ENCODE peak calls at places on chromosomes 12 and 14, in six cellular contexts. Y is K562, G is HepG2, U is GM12878, P is SK-N-SH, J is HCT116. I is an unnamed sample.
A peak's percentile ranks its signal among the peaks of the same experiment; 100 is the strongest.

GRCh38 chr12:22978962-22979361 is 354.0 kb downstream of the ETNK1 start:
- DNase-seq in J (no peak), G (no peak), U (no peak), P (peak; percentile 11), Y (no peak), I (no peak)

GRCh38 chr14:30874999-30875787 is 834 bp downstream of the COCH start:
- DNase-seq in P (no peak), J (no peak), G (no peak), U (no peak), Y (peak; percentile 29), I (no peak)

GRCh38 chr12:59861635-59862034 is 265.8 kb downstream of the SLC16A7 start:
- DNase-seq in P (no peak), J (no peak), Y (no peak), G (no peak), U (no peak), I (no peak)

GRCh38 chr14:75941030-75941429 is 40.8 kb downstream of the TGFB3 start:
- DNase-seq in J (no peak), G (no peak), U (no peak), Y (no peak), P (no peak), I (no peak)

GRCh38 chr12:7645395-7646177 is 20.1 kb downstream of the APOBEC1 start:
- DNase-seq in U (no peak), Y (peak; percentile 25), J (peak; percentile 24), P (peak; percentile 52), G (peak; percentile 6), I (no peak)

GRCh38 chr12:39772708-39773665 is 153.4 kb upstream of the ABCD2 start:
- DNase-seq in G (no peak), J (no peak), U (no peak), P (no peak), Y (no peak), I (no peak)

GRCh38 chr12:613996-614726 is 49.1 kb downstream of the NINJ2 start:
- DNase-seq in U (no peak), Y (no peak), G (peak; percentile 31), P (peak; percentile 73), J (no peak), I (no peak)

GRCh38 chr14:90758028-90758889 is 58.0 kb downstream of the TTC7B start:
- DNase-seq in J (peak; percentile 79), U (peak; percentile 62), P (peak; percentile 100), Y (peak; percentile 98), G (peak; percentile 79), I (peak; percentile 71)

GRCh38 chr12:11499802-11500201 is 104.4 kb upstream of the PRB2 start:
- DNase-seq in J (no peak), Y (no peak), G (no peak), P (no peak), U (no peak), I (no peak)

GRCh38 chr12:53803703-53804102 is 51.9 kb upstream of the CISTR start:
- DNase-seq in P (no peak), G (no peak), Y (no peak), U (no peak), J (no peak), I (no peak)

GRCh38 chr14:70988452-70988851 is 81.2 kb downstream of the PCNX1 start:
- DNase-seq in U (no peak), Y (no peak), P (no peak), G (no peak), J (no peak), I (no peak)

GRCh38 chr14:35789651-35790050 is 19.4 kb downstream of the RALGAPA1 start:
- DNase-seq in P (no peak), G (no peak), J (no peak), U (no peak), Y (no peak), I (no peak)

GRCh38 chr12:42201061-42201460 is 37.0 kb downstream of the YAF2 start:
- DNase-seq in Y (no peak), J (no peak), U (no peak), P (no peak), G (no peak), I (no peak)

GRCh38 chr12:109947511-109947910 is 47.4 kb downstream of the TCHP start:
- DNase-seq in Y (no peak), P (no peak), U (no peak), G (no peak), J (no peak), I (no peak)

GRCh38 chr12:96434107-96434506 is 33.9 kb upstream of the CDK17 start:
- DNase-seq in Y (no peak), J (no peak), G (no peak), P (no peak), U (no peak), I (no peak)

GRCh38 chr14:21267886-21268611 is 1.2 kb downstream of the HNRNPC start:
- DNase-seq in Y (no peak), G (no peak), U (no peak), J (no peak), P (no peak), I (no peak)

GRCh38 chr12:48003226-48004038 is 844 bp downstream of the COL2A1 start:
- DNase-seq in P (no peak), G (no peak), Y (no peak), J (no peak), U (no peak), I (no peak)

DNA sequence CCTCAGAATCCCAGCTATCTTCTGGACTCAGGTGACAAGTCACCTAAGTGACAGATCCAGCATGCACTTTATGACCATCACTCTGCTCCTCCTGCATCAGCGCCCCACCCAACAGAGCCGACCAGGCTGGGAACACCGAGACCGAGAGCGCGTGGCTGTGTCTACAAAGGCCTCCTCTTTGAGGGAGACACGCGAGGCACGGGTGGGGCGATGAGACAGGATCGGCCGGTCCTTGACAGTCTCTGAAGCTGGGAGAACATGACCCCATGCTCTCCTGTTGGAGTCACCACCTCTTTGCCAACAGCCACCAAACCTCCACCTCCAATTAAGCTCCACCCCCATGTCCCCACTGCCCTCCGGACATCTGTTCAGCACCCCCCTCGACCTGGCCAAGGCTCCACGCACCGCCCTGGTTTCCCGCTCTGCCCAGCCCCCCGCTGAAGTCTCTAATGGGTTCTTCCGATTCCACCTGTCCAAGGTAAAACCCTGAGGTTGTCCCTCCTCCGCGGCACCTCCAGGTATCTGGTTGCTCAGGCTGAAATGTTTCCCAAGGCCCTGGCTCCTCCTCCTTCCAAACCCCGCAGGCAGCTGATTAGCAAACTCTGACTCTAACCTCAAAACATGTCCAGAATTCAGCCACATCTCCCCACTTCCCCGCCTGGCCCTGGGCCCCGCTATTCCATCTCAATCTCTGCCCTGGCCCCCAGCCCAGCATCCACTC is 31.5 kb downstream of the HSP90AA1 start:
- DNase-seq in J (no peak), U (no peak), Y (no peak), G (peak; percentile 18), P (no peak), I (no peak)
- TF ChIP-seq SIN3A in J (no peak), U (no peak), Y (no peak), G (no peak), P (no peak), I (no peak)

GRCh38 chr12:122481861-122482260 is 18.9 kb downstream of the ZCCHC8 start:
- DNase-seq in G (no peak), P (no peak), Y (no peak), J (no peak), U (no peak), I (no peak)
- H3K4me1 ChIP-seq in G (peaks cover 25% of the 10 kb centered on the region), P (peaks cover 3% of the 10 kb centered on the region), Y (no peaks in the 10 kb centered on the region), J (no peaks in the 10 kb centered on the region), U (no peaks in the 10 kb centered on the region), I (no peaks in the 10 kb centered on the region)

GRCh38 chr12:120956579-120957360 is 21.6 kb upstream of the HNF1A start:
- DNase-seq in Y (no peak), G (no peak), J (no peak), P (no peak), U (no peak), I (no peak)
- TF ChIP-seq REST in Y (no peak), G (no peak), J (no peak), P (no peak), U (no peak), I (no peak)

GRCh38 chr14:34437729-34438080 is 24.3 kb downstream of the SPTSSA start:
- DNase-seq in Y (no peak), U (no peak), J (no peak), P (no peak), G (no peak), I (no peak)

GRCh38 chr14:34436118-34436905 is 25.7 kb downstream of the SPTSSA start:
- DNase-seq in J (no peak), G (peak; percentile 55), U (no peak), P (no peak), Y (no peak), I (no peak)

GRCh38 chr14:34438438-34438837 is 23.6 kb downstream of the SPTSSA start:
- DNase-seq in U (no peak), G (no peak), P (no peak), J (no peak), Y (no peak), I (no peak)

GRCh38 chr14:34439090-34439489 is 22.9 kb downstream of the SPTSSA start:
- DNase-seq in J (no peak), Y (no peak), P (no peak), G (no peak), U (no peak), I (no peak)

DNA sequence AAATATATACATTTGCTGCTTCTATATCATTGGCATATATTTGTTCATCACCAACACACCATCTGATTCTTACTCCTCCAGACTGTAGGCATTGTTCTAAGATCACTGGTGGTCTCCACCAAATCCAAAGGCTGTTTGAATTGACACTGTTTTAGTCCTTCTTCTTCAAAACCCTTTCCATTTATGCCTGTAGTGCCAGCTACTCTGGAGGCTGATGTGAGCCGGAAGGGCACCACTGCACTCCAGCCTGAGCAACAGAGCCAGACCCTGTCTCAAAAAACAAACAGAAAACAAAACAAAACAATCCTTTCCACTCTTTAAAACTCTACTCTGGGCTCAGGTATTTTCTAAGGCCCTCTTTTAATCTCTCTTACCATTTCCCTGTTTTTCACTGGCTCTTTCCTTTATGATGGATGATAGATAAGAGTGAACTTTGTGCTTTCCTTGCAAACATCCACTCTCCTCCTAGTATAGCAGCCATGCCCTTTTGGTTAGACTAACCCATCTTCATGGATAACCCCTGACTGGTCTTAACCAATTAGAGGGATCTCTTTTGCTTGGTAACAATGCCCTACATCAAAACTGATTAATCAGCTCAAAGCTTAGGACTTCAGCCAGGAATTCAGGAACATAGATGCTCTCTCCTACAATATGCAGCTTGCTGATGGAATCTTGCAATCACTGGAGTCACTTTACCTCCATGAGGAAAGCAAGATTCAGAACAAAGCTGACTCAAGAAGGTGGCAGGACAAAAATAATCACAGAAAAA is 24.9 kb downstream of the SPTSSA start:
- DNase-seq in G (peak; percentile 87), U (no peak), P (no peak), J (no peak), Y (no peak), I (no peak)
- TF ChIP-seq SIN3A in G (no peak), U (no peak), P (no peak), J (no peak), Y (no peak), I (no peak)